ENCODE peak calls at places on chromosomes 5 and 9, in nine cellular contexts. One of them, this sample, is unnamed.

GRCh38 chr5:4144608-4145007 is 549.0 kb downstream of the IRX1 start:
- DNase-seq in stimulated activated CD4-positive, alpha-beta T cell treated with anti-CD3 and anti-CD28 coated beads, TNF-alpha, amount 100 ng/mL, for 48 hours: no peak
- DNase-seq in effector memory CD4-positive, alpha-beta T cell: no peak
- DNase-seq in activated effector memory CD4-positive, alpha-beta T cell treated with Interleukin-2 at 50 U/mL for 16 hours: no peak
- DNase-seq in cardiac fibroblast: no peak
- DNase-seq in NCI-H2171: no peak
- DNase-seq in NK-92 treated with Interleukin-12 subunit alpha and Interleukin-12 subunit beta, amount 100 ng/mL, for 24 hours: no peak
- DNase-seq in DMS153: no peak
- DNase-seq in anterior cingulate cortex: no peak
- DNase-seq in this sample: no peak

GRCh38 chr9:137406876-137407589 is 15.9 kb downstream of the EXD3 start:
- DNase-seq in stimulated activated CD4-positive, alpha-beta T cell treated with anti-CD3 and anti-CD28 coated beads, TNF-alpha, amount 100 ng/mL, for 48 hours: peak
- DNase-seq in effector memory CD4-positive, alpha-beta T cell: peak
- DNase-seq in activated effector memory CD4-positive, alpha-beta T cell treated with Interleukin-2 at 50 U/mL for 16 hours: peak
- DNase-seq in cardiac fibroblast: peak
- DNase-seq in NCI-H2171: peak
- DNase-seq in NK-92 treated with Interleukin-12 subunit alpha and Interleukin-12 subunit beta, amount 100 ng/mL, for 24 hours: no peak
- DNase-seq in DMS153: no peak
- DNase-seq in anterior cingulate cortex: peak
- DNase-seq in this sample: no peak

GRCh38 chr5:149584106-149584505 is 2.8 kb downstream of the ARHGEF37 start:
- DNase-seq in stimulated activated CD4-positive, alpha-beta T cell treated with anti-CD3 and anti-CD28 coated beads, TNF-alpha, amount 100 ng/mL, for 48 hours: no peak
- DNase-seq in effector memory CD4-positive, alpha-beta T cell: no peak
- DNase-seq in activated effector memory CD4-positive, alpha-beta T cell treated with Interleukin-2 at 50 U/mL for 16 hours: no peak
- DNase-seq in cardiac fibroblast: no peak
- DNase-seq in NCI-H2171: no peak
- DNase-seq in NK-92 treated with Interleukin-12 subunit alpha and Interleukin-12 subunit beta, amount 100 ng/mL, for 24 hours: no peak
- DNase-seq in DMS153: no peak
- DNase-seq in anterior cingulate cortex: no peak
- DNase-seq in this sample: no peak

GRCh38 chr9:103913899-103914298 is 180.2 kb upstream of the SMC2 start:
- DNase-seq in stimulated activated CD4-positive, alpha-beta T cell treated with anti-CD3 and anti-CD28 coated beads, TNF-alpha, amount 100 ng/mL, for 48 hours: no peak
- DNase-seq in effector memory CD4-positive, alpha-beta T cell: no peak
- DNase-seq in activated effector memory CD4-positive, alpha-beta T cell treated with Interleukin-2 at 50 U/mL for 16 hours: no peak
- DNase-seq in cardiac fibroblast: no peak
- DNase-seq in NCI-H2171: no peak
- DNase-seq in NK-92 treated with Interleukin-12 subunit alpha and Interleukin-12 subunit beta, amount 100 ng/mL, for 24 hours: no peak
- DNase-seq in DMS153: no peak
- DNase-seq in anterior cingulate cortex: no peak
- DNase-seq in this sample: no peak

GRCh38 chr5:14148483-14148882 is 5.3 kb downstream of the TRIO start:
- DNase-seq in stimulated activated CD4-positive, alpha-beta T cell treated with anti-CD3 and anti-CD28 coated beads, TNF-alpha, amount 100 ng/mL, for 48 hours: no peak
- DNase-seq in effector memory CD4-positive, alpha-beta T cell: no peak
- DNase-seq in activated effector memory CD4-positive, alpha-beta T cell treated with Interleukin-2 at 50 U/mL for 16 hours: no peak
- DNase-seq in cardiac fibroblast: no peak
- DNase-seq in NCI-H2171: no peak
- DNase-seq in NK-92 treated with Interleukin-12 subunit alpha and Interleukin-12 subunit beta, amount 100 ng/mL, for 24 hours: no peak
- DNase-seq in DMS153: no peak
- DNase-seq in anterior cingulate cortex: no peak
- DNase-seq in this sample: no peak

GRCh38 chr9:23606107-23606506 is 219.9 kb downstream of the ELAVL2 start:
- DNase-seq in stimulated activated CD4-positive, alpha-beta T cell treated with anti-CD3 and anti-CD28 coated beads, TNF-alpha, amount 100 ng/mL, for 48 hours: no peak
- DNase-seq in effector memory CD4-positive, alpha-beta T cell: no peak
- DNase-seq in activated effector memory CD4-positive, alpha-beta T cell treated with Interleukin-2 at 50 U/mL for 16 hours: no peak
- DNase-seq in cardiac fibroblast: no peak
- DNase-seq in NCI-H2171: no peak
- DNase-seq in NK-92 treated with Interleukin-12 subunit alpha and Interleukin-12 subunit beta, amount 100 ng/mL, for 24 hours: no peak
- DNase-seq in DMS153: no peak
- DNase-seq in anterior cingulate cortex: no peak
- DNase-seq in this sample: no peak

GRCh38 chr5:139058121-139058520 is 140.0 kb downstream of the SIL1 start:
- DNase-seq in stimulated activated CD4-positive, alpha-beta T cell treated with anti-CD3 and anti-CD28 coated beads, TNF-alpha, amount 100 ng/mL, for 48 hours: no peak
- DNase-seq in effector memory CD4-positive, alpha-beta T cell: no peak
- DNase-seq in activated effector memory CD4-positive, alpha-beta T cell treated with Interleukin-2 at 50 U/mL for 16 hours: no peak
- DNase-seq in cardiac fibroblast: peak
- DNase-seq in NCI-H2171: no peak
- DNase-seq in NK-92 treated with Interleukin-12 subunit alpha and Interleukin-12 subunit beta, amount 100 ng/mL, for 24 hours: no peak
- DNase-seq in DMS153: no peak
- DNase-seq in anterior cingulate cortex: no peak
- DNase-seq in this sample: peak

GRCh38 chr5:142202282-142202681 is 93.7 kb downstream of the NDFIP1 start:
- DNase-seq in stimulated activated CD4-positive, alpha-beta T cell treated with anti-CD3 and anti-CD28 coated beads, TNF-alpha, amount 100 ng/mL, for 48 hours: no peak
- DNase-seq in effector memory CD4-positive, alpha-beta T cell: no peak
- DNase-seq in activated effector memory CD4-positive, alpha-beta T cell treated with Interleukin-2 at 50 U/mL for 16 hours: no peak
- DNase-seq in cardiac fibroblast: peak
- DNase-seq in NCI-H2171: no peak
- DNase-seq in NK-92 treated with Interleukin-12 subunit alpha and Interleukin-12 subunit beta, amount 100 ng/mL, for 24 hours: no peak
- DNase-seq in DMS153: no peak
- DNase-seq in anterior cingulate cortex: no peak
- DNase-seq in this sample: no peak

GRCh38 chr5:111158105-111158744 is 66.0 kb upstream of the CAMK4 start:
- DNase-seq in stimulated activated CD4-positive, alpha-beta T cell treated with anti-CD3 and anti-CD28 coated beads, TNF-alpha, amount 100 ng/mL, for 48 hours: peak
- DNase-seq in effector memory CD4-positive, alpha-beta T cell: peak
- DNase-seq in activated effector memory CD4-positive, alpha-beta T cell treated with Interleukin-2 at 50 U/mL for 16 hours: peak
- DNase-seq in cardiac fibroblast: peak
- DNase-seq in NCI-H2171: peak
- DNase-seq in NK-92 treated with Interleukin-12 subunit alpha and Interleukin-12 subunit beta, amount 100 ng/mL, for 24 hours: peak
- DNase-seq in DMS153: no peak
- DNase-seq in anterior cingulate cortex: peak
- DNase-seq in this sample: no peak

GRCh38 chr9:12163775-12164458 is 529.3 kb upstream of the TYRP1 start:
- DNase-seq in stimulated activated CD4-positive, alpha-beta T cell treated with anti-CD3 and anti-CD28 coated beads, TNF-alpha, amount 100 ng/mL, for 48 hours: no peak
- DNase-seq in effector memory CD4-positive, alpha-beta T cell: no peak
- DNase-seq in activated effector memory CD4-positive, alpha-beta T cell treated with Interleukin-2 at 50 U/mL for 16 hours: no peak
- DNase-seq in cardiac fibroblast: no peak
- DNase-seq in NCI-H2171: no peak
- DNase-seq in NK-92 treated with Interleukin-12 subunit alpha and Interleukin-12 subunit beta, amount 100 ng/mL, for 24 hours: no peak
- DNase-seq in DMS153: no peak
- DNase-seq in anterior cingulate cortex: no peak
- DNase-seq in this sample: no peak

GRCh38 chr5:181053760-181054122 is 13.7 kb downstream of the BTNL9 start:
- DNase-seq in stimulated activated CD4-positive, alpha-beta T cell treated with anti-CD3 and anti-CD28 coated beads, TNF-alpha, amount 100 ng/mL, for 48 hours: no peak
- DNase-seq in effector memory CD4-positive, alpha-beta T cell: no peak
- DNase-seq in activated effector memory CD4-positive, alpha-beta T cell treated with Interleukin-2 at 50 U/mL for 16 hours: no peak
- DNase-seq in cardiac fibroblast: no peak
- DNase-seq in NCI-H2171: no peak
- DNase-seq in NK-92 treated with Interleukin-12 subunit alpha and Interleukin-12 subunit beta, amount 100 ng/mL, for 24 hours: no peak
- DNase-seq in DMS153: no peak
- DNase-seq in anterior cingulate cortex: no peak
- DNase-seq in this sample: no peak

GRCh38 chr5:35880166-35880565 is 23.5 kb downstream of the IL7R start:
- DNase-seq in stimulated activated CD4-positive, alpha-beta T cell treated with anti-CD3 and anti-CD28 coated beads, TNF-alpha, amount 100 ng/mL, for 48 hours: no peak
- DNase-seq in effector memory CD4-positive, alpha-beta T cell: no peak
- DNase-seq in activated effector memory CD4-positive, alpha-beta T cell treated with Interleukin-2 at 50 U/mL for 16 hours: no peak
- DNase-seq in cardiac fibroblast: no peak
- DNase-seq in NCI-H2171: no peak
- DNase-seq in NK-92 treated with Interleukin-12 subunit alpha and Interleukin-12 subunit beta, amount 100 ng/mL, for 24 hours: no peak
- DNase-seq in DMS153: no peak
- DNase-seq in anterior cingulate cortex: no peak
- DNase-seq in this sample: no peak

GRCh38 chr5:132591140-132591539 is 34.4 kb downstream of the RAD50 start:
- DNase-seq in stimulated activated CD4-positive, alpha-beta T cell treated with anti-CD3 and anti-CD28 coated beads, TNF-alpha, amount 100 ng/mL, for 48 hours: no peak
- DNase-seq in effector memory CD4-positive, alpha-beta T cell: no peak
- DNase-seq in activated effector memory CD4-positive, alpha-beta T cell treated with Interleukin-2 at 50 U/mL for 16 hours: no peak
- DNase-seq in cardiac fibroblast: peak
- DNase-seq in NCI-H2171: no peak
- DNase-seq in NK-92 treated with Interleukin-12 subunit alpha and Interleukin-12 subunit beta, amount 100 ng/mL, for 24 hours: no peak
- DNase-seq in DMS153: no peak
- DNase-seq in anterior cingulate cortex: no peak
- DNase-seq in this sample: no peak

GRCh38 chr9:116465591-116466288 is 221.4 kb upstream of the TRIM32 start:
- DNase-seq in stimulated activated CD4-positive, alpha-beta T cell treated with anti-CD3 and anti-CD28 coated beads, TNF-alpha, amount 100 ng/mL, for 48 hours: no peak
- DNase-seq in effector memory CD4-positive, alpha-beta T cell: no peak
- DNase-seq in activated effector memory CD4-positive, alpha-beta T cell treated with Interleukin-2 at 50 U/mL for 16 hours: no peak
- DNase-seq in cardiac fibroblast: no peak
- DNase-seq in NCI-H2171: no peak
- DNase-seq in NK-92 treated with Interleukin-12 subunit alpha and Interleukin-12 subunit beta, amount 100 ng/mL, for 24 hours: no peak
- DNase-seq in DMS153: no peak
- DNase-seq in anterior cingulate cortex: no peak
- DNase-seq in this sample: no peak

GRCh38 chr9:130284249-130284625 is 18.7 kb downstream of the HMCN2 start:
- DNase-seq in stimulated activated CD4-positive, alpha-beta T cell treated with anti-CD3 and anti-CD28 coated beads, TNF-alpha, amount 100 ng/mL, for 48 hours: no peak
- DNase-seq in effector memory CD4-positive, alpha-beta T cell: no peak
- DNase-seq in activated effector memory CD4-positive, alpha-beta T cell treated with Interleukin-2 at 50 U/mL for 16 hours: no peak
- DNase-seq in cardiac fibroblast: no peak
- DNase-seq in NCI-H2171: no peak
- DNase-seq in NK-92 treated with Interleukin-12 subunit alpha and Interleukin-12 subunit beta, amount 100 ng/mL, for 24 hours: no peak
- DNase-seq in DMS153: no peak
- DNase-seq in anterior cingulate cortex: no peak
- DNase-seq in this sample: no peak

GRCh38 chr5:136042665-136043121 is 13.9 kb downstream of the TGFBI start:
- DNase-seq in stimulated activated CD4-positive, alpha-beta T cell treated with anti-CD3 and anti-CD28 coated beads, TNF-alpha, amount 100 ng/mL, for 48 hours: no peak
- DNase-seq in effector memory CD4-positive, alpha-beta T cell: no peak
- DNase-seq in activated effector memory CD4-positive, alpha-beta T cell treated with Interleukin-2 at 50 U/mL for 16 hours: no peak
- DNase-seq in cardiac fibroblast: peak
- DNase-seq in NCI-H2171: no peak
- DNase-seq in NK-92 treated with Interleukin-12 subunit alpha and Interleukin-12 subunit beta, amount 100 ng/mL, for 24 hours: no peak
- DNase-seq in DMS153: no peak
- DNase-seq in anterior cingulate cortex: no peak
- DNase-seq in this sample: no peak

GRCh38 chr9:115099891-115100290 is 18.1 kb downstream of the TNC start:
- DNase-seq in stimulated activated CD4-positive, alpha-beta T cell treated with anti-CD3 and anti-CD28 coated beads, TNF-alpha, amount 100 ng/mL, for 48 hours: no peak
- DNase-seq in effector memory CD4-positive, alpha-beta T cell: no peak
- DNase-seq in activated effector memory CD4-positive, alpha-beta T cell treated with Interleukin-2 at 50 U/mL for 16 hours: no peak
- DNase-seq in cardiac fibroblast: no peak
- DNase-seq in NCI-H2171: no peak
- DNase-seq in NK-92 treated with Interleukin-12 subunit alpha and Interleukin-12 subunit beta, amount 100 ng/mL, for 24 hours: no peak
- DNase-seq in DMS153: no peak
- DNase-seq in anterior cingulate cortex: no peak
- DNase-seq in this sample: no peak

GRCh38 chr5:1665231-1665630 is 134.4 kb downstream of the MRPL36 start:
- DNase-seq in stimulated activated CD4-positive, alpha-beta T cell treated with anti-CD3 and anti-CD28 coated beads, TNF-alpha, amount 100 ng/mL, for 48 hours: no peak
- DNase-seq in effector memory CD4-positive, alpha-beta T cell: no peak
- DNase-seq in activated effector memory CD4-positive, alpha-beta T cell treated with Interleukin-2 at 50 U/mL for 16 hours: no peak
- DNase-seq in cardiac fibroblast: no peak
- DNase-seq in NCI-H2171: no peak
- DNase-seq in NK-92 treated with Interleukin-12 subunit alpha and Interleukin-12 subunit beta, amount 100 ng/mL, for 24 hours: no peak
- DNase-seq in DMS153: no peak
- DNase-seq in anterior cingulate cortex: no peak
- DNase-seq in this sample: no peak

GRCh38 chr9:134964271-134964670 is 46.6 kb upstream of the FCN1 start:
- DNase-seq in stimulated activated CD4-positive, alpha-beta T cell treated with anti-CD3 and anti-CD28 coated beads, TNF-alpha, amount 100 ng/mL, for 48 hours: no peak
- DNase-seq in effector memory CD4-positive, alpha-beta T cell: no peak
- DNase-seq in activated effector memory CD4-positive, alpha-beta T cell treated with Interleukin-2 at 50 U/mL for 16 hours: no peak
- DNase-seq in cardiac fibroblast: no peak
- DNase-seq in NCI-H2171: no peak
- DNase-seq in NK-92 treated with Interleukin-12 subunit alpha and Interleukin-12 subunit beta, amount 100 ng/mL, for 24 hours: no peak
- DNase-seq in DMS153: no peak
- DNase-seq in anterior cingulate cortex: no peak
- DNase-seq in this sample: no peak

GRCh38 chr9:109520475-109521132 is 22.5 kb upstream of the PTPN3 start:
- DNase-seq in stimulated activated CD4-positive, alpha-beta T cell treated with anti-CD3 and anti-CD28 coated beads, TNF-alpha, amount 100 ng/mL, for 48 hours: peak
- DNase-seq in effector memory CD4-positive, alpha-beta T cell: no peak
- DNase-seq in activated effector memory CD4-positive, alpha-beta T cell treated with Interleukin-2 at 50 U/mL for 16 hours: no peak
- DNase-seq in cardiac fibroblast: peak
- DNase-seq in NCI-H2171: peak
- DNase-seq in NK-92 treated with Interleukin-12 subunit alpha and Interleukin-12 subunit beta, amount 100 ng/mL, for 24 hours: peak
- DNase-seq in DMS153: peak
- DNase-seq in anterior cingulate cortex: peak
- DNase-seq in this sample: peak

GRCh38 chr5:147482426-147483196 is 27.3 kb downstream of the DPYSL3 start:
- DNase-seq in stimulated activated CD4-positive, alpha-beta T cell treated with anti-CD3 and anti-CD28 coated beads, TNF-alpha, amount 100 ng/mL, for 48 hours: no peak
- DNase-seq in effector memory CD4-positive, alpha-beta T cell: no peak
- DNase-seq in activated effector memory CD4-positive, alpha-beta T cell treated with Interleukin-2 at 50 U/mL for 16 hours: no peak
- DNase-seq in cardiac fibroblast: peak
- DNase-seq in NCI-H2171: no peak
- DNase-seq in NK-92 treated with Interleukin-12 subunit alpha and Interleukin-12 subunit beta, amount 100 ng/mL, for 24 hours: no peak
- DNase-seq in DMS153: no peak
- DNase-seq in anterior cingulate cortex: no peak
- DNase-seq in this sample: no peak

GRCh38 chr5:179312557-179313235 is 32.6 kb downstream of the ADAMTS2 start:
- DNase-seq in stimulated activated CD4-positive, alpha-beta T cell treated with anti-CD3 and anti-CD28 coated beads, TNF-alpha, amount 100 ng/mL, for 48 hours: no peak
- DNase-seq in effector memory CD4-positive, alpha-beta T cell: no peak
- DNase-seq in activated effector memory CD4-positive, alpha-beta T cell treated with Interleukin-2 at 50 U/mL for 16 hours: no peak
- DNase-seq in cardiac fibroblast: no peak
- DNase-seq in NCI-H2171: no peak
- DNase-seq in NK-92 treated with Interleukin-12 subunit alpha and Interleukin-12 subunit beta, amount 100 ng/mL, for 24 hours: no peak
- DNase-seq in DMS153: no peak
- DNase-seq in anterior cingulate cortex: no peak
- DNase-seq in this sample: no peak

GRCh38 chr5:139214646-139215045 is 16.5 kb upstream of the SIL1 start:
- DNase-seq in stimulated activated CD4-positive, alpha-beta T cell treated with anti-CD3 and anti-CD28 coated beads, TNF-alpha, amount 100 ng/mL, for 48 hours: no peak
- DNase-seq in effector memory CD4-positive, alpha-beta T cell: no peak
- DNase-seq in activated effector memory CD4-positive, alpha-beta T cell treated with Interleukin-2 at 50 U/mL for 16 hours: no peak
- DNase-seq in cardiac fibroblast: no peak
- DNase-seq in NCI-H2171: no peak
- DNase-seq in NK-92 treated with Interleukin-12 subunit alpha and Interleukin-12 subunit beta, amount 100 ng/mL, for 24 hours: no peak
- DNase-seq in DMS153: no peak
- DNase-seq in anterior cingulate cortex: no peak
- DNase-seq in this sample: no peak

GRCh38 chr5:50749181-50749580 is 82.7 kb downstream of the PARP8 start:
- DNase-seq in stimulated activated CD4-positive, alpha-beta T cell treated with anti-CD3 and anti-CD28 coated beads, TNF-alpha, amount 100 ng/mL, for 48 hours: no peak
- DNase-seq in effector memory CD4-positive, alpha-beta T cell: no peak
- DNase-seq in activated effector memory CD4-positive, alpha-beta T cell treated with Interleukin-2 at 50 U/mL for 16 hours: no peak
- DNase-seq in cardiac fibroblast: no peak
- DNase-seq in NCI-H2171: no peak
- DNase-seq in NK-92 treated with Interleukin-12 subunit alpha and Interleukin-12 subunit beta, amount 100 ng/mL, for 24 hours: no peak
- DNase-seq in DMS153: no peak
- DNase-seq in anterior cingulate cortex: no peak
- DNase-seq in this sample: no peak

GRCh38 chr9:36939655-36940578 is 94.2 kb downstream of the PAX5 start:
- DNase-seq in stimulated activated CD4-positive, alpha-beta T cell treated with anti-CD3 and anti-CD28 coated beads, TNF-alpha, amount 100 ng/mL, for 48 hours: no peak
- DNase-seq in effector memory CD4-positive, alpha-beta T cell: no peak
- DNase-seq in activated effector memory CD4-positive, alpha-beta T cell treated with Interleukin-2 at 50 U/mL for 16 hours: no peak
- DNase-seq in cardiac fibroblast: no peak
- DNase-seq in NCI-H2171: no peak
- DNase-seq in NK-92 treated with Interleukin-12 subunit alpha and Interleukin-12 subunit beta, amount 100 ng/mL, for 24 hours: no peak
- DNase-seq in DMS153: no peak
- DNase-seq in anterior cingulate cortex: no peak
- DNase-seq in this sample: no peak

GRCh38 chr5:122458278-122458872 is 146.3 kb downstream of the SNCAIP start:
- DNase-seq in stimulated activated CD4-positive, alpha-beta T cell treated with anti-CD3 and anti-CD28 coated beads, TNF-alpha, amount 100 ng/mL, for 48 hours: no peak
- DNase-seq in effector memory CD4-positive, alpha-beta T cell: no peak
- DNase-seq in activated effector memory CD4-positive, alpha-beta T cell treated with Interleukin-2 at 50 U/mL for 16 hours: no peak
- DNase-seq in cardiac fibroblast: peak
- DNase-seq in NCI-H2171: no peak
- DNase-seq in NK-92 treated with Interleukin-12 subunit alpha and Interleukin-12 subunit beta, amount 100 ng/mL, for 24 hours: no peak
- DNase-seq in DMS153: peak
- DNase-seq in anterior cingulate cortex: no peak
- DNase-seq in this sample: no peak

GRCh38 chr9:133772581-133772980 is 34.4 kb upstream of the SARDH start:
- DNase-seq in stimulated activated CD4-positive, alpha-beta T cell treated with anti-CD3 and anti-CD28 coated beads, TNF-alpha, amount 100 ng/mL, for 48 hours: no peak
- DNase-seq in effector memory CD4-positive, alpha-beta T cell: no peak
- DNase-seq in activated effector memory CD4-positive, alpha-beta T cell treated with Interleukin-2 at 50 U/mL for 16 hours: no peak
- DNase-seq in cardiac fibroblast: no peak
- DNase-seq in NCI-H2171: no peak
- DNase-seq in NK-92 treated with Interleukin-12 subunit alpha and Interleukin-12 subunit beta, amount 100 ng/mL, for 24 hours: no peak
- DNase-seq in DMS153: no peak
- DNase-seq in anterior cingulate cortex: no peak
- DNase-seq in this sample: no peak

GRCh38 chr5:94776167-94776566 is 157.7 kb downstream of the SLF1 start:
- DNase-seq in stimulated activated CD4-positive, alpha-beta T cell treated with anti-CD3 and anti-CD28 coated beads, TNF-alpha, amount 100 ng/mL, for 48 hours: no peak
- DNase-seq in effector memory CD4-positive, alpha-beta T cell: no peak
- DNase-seq in activated effector memory CD4-positive, alpha-beta T cell treated with Interleukin-2 at 50 U/mL for 16 hours: no peak
- DNase-seq in cardiac fibroblast: no peak
- DNase-seq in NCI-H2171: no peak
- DNase-seq in NK-92 treated with Interleukin-12 subunit alpha and Interleukin-12 subunit beta, amount 100 ng/mL, for 24 hours: no peak
- DNase-seq in DMS153: no peak
- DNase-seq in anterior cingulate cortex: no peak
- DNase-seq in this sample: no peak

GRCh38 chr5:6359941-6360683 is 18.2 kb downstream of the MED10 start:
- DNase-seq in stimulated activated CD4-positive, alpha-beta T cell treated with anti-CD3 and anti-CD28 coated beads, TNF-alpha, amount 100 ng/mL, for 48 hours: no peak
- DNase-seq in effector memory CD4-positive, alpha-beta T cell: no peak
- DNase-seq in activated effector memory CD4-positive, alpha-beta T cell treated with Interleukin-2 at 50 U/mL for 16 hours: peak
- DNase-seq in cardiac fibroblast: no peak
- DNase-seq in NCI-H2171: no peak
- DNase-seq in NK-92 treated with Interleukin-12 subunit alpha and Interleukin-12 subunit beta, amount 100 ng/mL, for 24 hours: no peak
- DNase-seq in DMS153: no peak
- DNase-seq in anterior cingulate cortex: no peak
- DNase-seq in this sample: no peak

GRCh38 chr5:39116347-39116899 is 42.2 kb upstream of the RICTOR start:
- DNase-seq in stimulated activated CD4-positive, alpha-beta T cell treated with anti-CD3 and anti-CD28 coated beads, TNF-alpha, amount 100 ng/mL, for 48 hours: no peak
- DNase-seq in effector memory CD4-positive, alpha-beta T cell: no peak
- DNase-seq in activated effector memory CD4-positive, alpha-beta T cell treated with Interleukin-2 at 50 U/mL for 16 hours: no peak
- DNase-seq in cardiac fibroblast: no peak
- DNase-seq in NCI-H2171: no peak
- DNase-seq in NK-92 treated with Interleukin-12 subunit alpha and Interleukin-12 subunit beta, amount 100 ng/mL, for 24 hours: no peak
- DNase-seq in DMS153: no peak
- DNase-seq in anterior cingulate cortex: no peak
- DNase-seq in this sample: no peak

GRCh38 chr9:116870566-116870965 is 183.5 kb downstream of the TRIM32 start:
- DNase-seq in stimulated activated CD4-positive, alpha-beta T cell treated with anti-CD3 and anti-CD28 coated beads, TNF-alpha, amount 100 ng/mL, for 48 hours: no peak
- DNase-seq in effector memory CD4-positive, alpha-beta T cell: no peak
- DNase-seq in activated effector memory CD4-positive, alpha-beta T cell treated with Interleukin-2 at 50 U/mL for 16 hours: no peak
- DNase-seq in cardiac fibroblast: no peak
- DNase-seq in NCI-H2171: no peak
- DNase-seq in NK-92 treated with Interleukin-12 subunit alpha and Interleukin-12 subunit beta, amount 100 ng/mL, for 24 hours: no peak
- DNase-seq in DMS153: no peak
- DNase-seq in anterior cingulate cortex: no peak
- DNase-seq in this sample: no peak